ENCODE peak calls at places on chromosomes 11 and 22, in seven cellular contexts. P is transverse colon, O is HCT116, T is A549, S is tibial nerve, A is fibroblast of lung, H is mammary epithelial cell. Y is an unnamed sample. For H3K4me1, the result is how much of the 10 kb centered on the place peaks cover.

GRCh38 chr22:39913886-39914285 is 13.0 kb downstream of the GRAP2 start:
- DNase-seq in P (no peak), O (no peak), T (no peak), S (no peak), A (no peak), H (no peak), Y (no peak)

GRCh38 chr22:40721266-40721665 is 42.0 kb downstream of the MCHR1 start:
- DNase-seq in P (no peak), O (no peak), T (peak), S (no peak), A (peak), H (peak), Y (no peak)

GRCh38 chr11:76217653-76218160 is 11.4 kb upstream of the WNT11 start:
- DNase-seq in P (no peak), O (no peak), T (no peak), S (no peak), A (no peak), H (no peak), Y (no peak)

GRCh38 chr11:117473692-117474091 is 146.0 kb downstream of the CEP164 start:
- DNase-seq in P (no peak), O (no peak), T (no peak), S (no peak), A (no peak), H (peak), Y (no peak)

GRCh38 chr11:39304586-39304985 is 2154.9 kb downstream of the LRRC4C start:
- DNase-seq in P (no peak), O (no peak), T (no peak), S (no peak), A (no peak), H (no peak), Y (no peak)

GRCh38 chr11:115760528-115760837 is 256.3 kb upstream of the CADM1 start:
- DNase-seq in P (no peak), O (no peak), T (no peak), S (no peak), A (peak), H (no peak), Y (no peak)

GRCh38 chr11:120344302-120345004 is 8.2 kb downstream of the ARHGEF12 start:
- DNase-seq in P (peak), O (peak), T (no peak), S (no peak), A (peak), H (peak), Y (no peak)

GRCh38 chr22:44407404-44408226 is 90.4 kb downstream of the RTL6 start:
- DNase-seq in P (no peak), O (no peak), T (no peak), S (no peak), A (no peak), H (no peak), Y (no peak)

GRCh38 chr11:131762346-131763110 is 392.1 kb downstream of the NTM start:
- DNase-seq in P (no peak), O (no peak), T (no peak), S (no peak), A (no peak), H (no peak), Y (no peak)

GRCh38 chr11:77278595-77279506 is 22.6 kb downstream of the GDPD4 start:
- DNase-seq in P (no peak), O (no peak), T (no peak), S (no peak), A (no peak), H (peak), Y (no peak)

GRCh38 chr11:68643576-68643975 is 40.8 kb upstream of the GAL start:
- DNase-seq in P (no peak), O (peak), T (peak), S (no peak), A (peak), H (no peak), Y (no peak)

GRCh38 chr22:23862103-23862502 is 4.4 kb downstream of the SLC2A11 start:
- DNase-seq in P (no peak), O (peak), T (peak), S (no peak), A (peak), H (peak), Y (peak)

GRCh38 chr22:38097557-38098409 is 12.7 kb downstream of the BAIAP2L2 start:
- DNase-seq in P (no peak), O (peak), T (no peak), S (no peak), A (peak), H (no peak), Y (no peak)

GRCh38 chr11:9740202-9740881 is 76.5 kb downstream of the SWAP70 start:
- DNase-seq in P (peak), O (no peak), T (peak), S (no peak), A (no peak), H (no peak), Y (no peak)

GRCh38 chr11:107816028-107816427 is 42.6 kb downstream of the SLC35F2 start:
- DNase-seq in P (no peak), O (no peak), T (no peak), S (no peak), A (no peak), H (no peak), Y (no peak)

GRCh38 chr11:19725379-19726079 is 12.9 kb downstream of the NAV2 start:
- DNase-seq in P (no peak), O (no peak), T (no peak), S (no peak), A (no peak), H (no peak), Y (no peak)

GRCh38 chr11:44797886-44798683 is 71.3 kb downstream of the TSPAN18 start:
- DNase-seq in P (no peak), O (no peak), T (no peak), S (no peak), A (peak), H (no peak), Y (no peak)

GRCh38 chr11:16792426-16792825 is 54.0 kb downstream of the C11orf58 start:
- DNase-seq in P (no peak), O (no peak), T (no peak), S (no peak), A (no peak), H (no peak), Y (no peak)

GRCh38 chr11:33320814-33321330 is 63.7 kb downstream of the HIPK3 start:
- DNase-seq in P (no peak), O (no peak), T (no peak), S (no peak), A (no peak), H (no peak), Y (no peak)
- H3K4me1 ChIP-seq in P (under half), O (under half), T (under half), S (half or more), A (under half), H (under half), Y (under half)

DNA sequence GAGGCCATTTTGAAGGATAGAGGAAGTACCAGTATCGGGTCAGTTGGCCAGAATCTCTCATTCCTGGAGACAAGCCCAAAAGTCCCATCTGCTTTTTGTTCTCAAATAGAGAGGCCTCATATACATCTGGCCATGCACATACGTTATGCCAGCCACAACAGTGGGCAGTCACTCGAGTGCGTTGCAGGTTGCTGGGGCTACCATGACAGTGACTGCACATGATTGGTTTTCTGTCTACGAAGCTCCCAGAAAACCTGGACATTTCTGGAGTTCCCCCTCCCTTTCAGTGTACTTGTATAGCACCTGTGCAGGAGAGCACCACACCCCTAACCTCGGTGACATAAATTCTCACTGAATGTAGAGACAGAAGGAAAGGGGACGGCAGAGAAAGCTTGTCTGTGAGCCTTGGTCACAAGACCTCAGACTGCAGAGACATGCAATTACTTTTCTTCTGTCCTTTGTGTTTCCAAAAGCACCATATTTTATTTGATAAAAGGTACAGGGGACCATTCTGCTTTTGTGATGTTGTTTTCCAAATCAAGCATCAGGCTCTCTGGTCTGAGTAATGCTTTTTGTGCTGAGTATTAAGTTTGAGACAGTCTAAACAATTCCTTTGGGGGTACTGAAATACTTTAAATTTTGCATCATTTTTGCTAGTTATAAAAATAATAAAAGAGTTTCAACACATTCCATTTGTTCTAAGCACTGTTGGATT is 62.0 kb downstream of the C22orf31 start:
- DNase-seq in P (no peak), O (no peak), T (no peak), S (no peak), A (no peak), H (no peak), Y (peak)
- H3K4me3 ChIP-seq in P (no peak), O (no peak), T (no peak), S (no peak), A (no peak), H (no peak), Y (no peak)

DNA sequence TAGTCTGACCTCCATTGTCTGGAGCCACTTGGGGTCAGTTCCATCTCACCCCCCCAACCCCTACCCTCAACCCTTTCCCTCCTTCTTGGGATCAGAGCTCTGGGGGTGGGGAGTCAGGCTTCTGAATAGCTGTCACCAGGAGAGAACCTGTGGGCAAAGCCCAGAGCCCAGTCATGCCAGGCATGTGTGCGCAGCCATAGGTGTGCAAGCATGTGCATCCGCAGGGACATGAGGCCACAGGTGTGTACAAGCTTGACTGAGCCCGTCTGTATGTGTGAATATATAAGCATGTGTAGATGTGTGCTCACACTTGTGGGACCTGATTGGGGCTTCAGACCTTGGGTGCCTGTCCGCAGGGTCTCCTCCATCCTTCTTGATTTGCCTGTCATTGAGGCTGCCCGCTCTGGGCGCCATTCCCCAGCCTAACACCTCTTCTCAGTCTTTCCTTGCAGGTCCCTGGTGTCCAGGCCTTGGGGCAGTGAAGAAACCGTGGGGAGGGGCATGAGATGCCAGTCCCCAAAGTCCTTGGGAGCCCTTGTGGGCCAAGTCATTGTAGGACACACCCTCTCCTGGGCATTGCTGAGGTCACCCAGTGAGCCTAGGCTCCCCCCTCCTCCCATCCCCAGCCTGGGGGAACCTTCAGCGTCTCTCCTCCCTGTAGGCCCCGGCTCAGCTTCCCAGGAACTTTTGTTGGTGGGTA is 9.0 kb downstream of the ATG16L2 start:
- DNase-seq in P (no peak), O (no peak), T (no peak), S (no peak), A (no peak), H (no peak), Y (no peak)
- H3K27ac ChIP-seq in P (no peak), O (no peak), T (no peak), S (peak), A (no peak), H (no peak), Y (no peak)

GRCh38 chr11:62501432-62501891 is 45.1 kb downstream of the AHNAK start:
- DNase-seq in P (no peak), O (no peak), T (no peak), S (peak), A (peak), H (no peak), Y (no peak)
- H3K4me1 ChIP-seq in P (half or more), O (under half), T (half or more), S (half or more), A (under half), H (under half), Y (half or more)

DNA sequence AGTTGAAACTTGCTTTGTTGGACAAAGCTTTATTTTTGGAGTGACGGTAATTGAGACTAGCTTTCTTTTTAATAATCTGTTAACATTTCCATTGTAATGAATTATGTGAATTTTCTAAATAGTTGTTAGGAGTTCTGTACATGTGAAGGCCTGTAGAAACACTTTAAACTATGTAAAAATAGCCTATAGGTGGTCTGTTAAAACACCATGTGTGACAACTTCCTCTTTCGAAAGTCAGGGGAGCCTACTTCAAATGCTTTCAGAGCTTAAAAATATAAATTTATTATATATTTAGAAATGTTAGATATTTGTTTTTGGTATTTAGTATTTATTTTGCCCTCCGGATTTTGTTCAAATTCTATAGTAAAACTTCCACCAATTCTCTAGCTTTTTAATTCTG is 28.7 kb downstream of the DDIAS start:
- DNase-seq in P (no peak), O (no peak), T (no peak), S (no peak), A (no peak), H (no peak), Y (no peak)
- H3K4me3 ChIP-seq in P (no peak), O (no peak), T (no peak), S (no peak), A (no peak), H (no peak), Y (no peak)

DNA sequence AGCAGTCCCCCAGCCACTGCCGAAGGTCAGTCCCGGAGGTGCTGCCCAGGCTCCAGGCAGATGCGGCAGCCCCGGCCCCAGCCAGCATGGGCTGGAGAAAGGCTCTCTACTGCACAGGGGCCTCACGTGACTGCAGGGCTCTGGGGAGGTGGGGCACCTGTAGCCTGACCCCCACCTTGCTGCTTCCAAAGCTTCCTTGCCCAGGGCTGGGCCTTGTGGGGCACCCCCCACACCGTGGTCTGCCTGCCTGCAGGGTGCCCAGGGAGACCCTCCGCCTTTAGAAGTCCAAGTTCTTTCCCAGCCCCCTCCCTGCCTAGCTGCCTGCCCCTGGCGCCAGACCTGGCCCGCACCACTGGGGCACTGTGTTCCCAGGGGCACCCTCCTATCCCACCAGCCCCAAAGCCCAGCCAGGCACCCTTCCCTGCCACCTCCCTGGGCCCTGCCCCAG is 28.4 kb upstream of the TXNRD2 start:
- DNase-seq in P (no peak), O (no peak), T (no peak), S (no peak), A (no peak), H (no peak), Y (no peak)
- H3K27ac ChIP-seq in P (no peak), O (no peak), T (no peak), S (peak), A (no peak), H (no peak), Y (no peak)

GRCh38 chr22:46727813-46728364 is 10.2 kb downstream of the CERK start:
- DNase-seq in P (no peak), O (no peak), T (no peak), S (no peak), A (no peak), H (no peak), Y (no peak)

GRCh38 chr22:46725096-46725495 is 13.0 kb downstream of the CERK start:
- DNase-seq in P (no peak), O (no peak), T (no peak), S (no peak), A (no peak), H (no peak), Y (no peak)

GRCh38 chr22:46726066-46726985 is 11.7 kb downstream of the CERK start:
- DNase-seq in P (no peak), O (no peak), T (no peak), S (no peak), A (no peak), H (no peak), Y (peak)

GRCh38 chr22:46728470-46728869 is 9.6 kb downstream of the CERK start:
- DNase-seq in P (no peak), O (no peak), T (no peak), S (no peak), A (no peak), H (no peak), Y (no peak)

DNA sequence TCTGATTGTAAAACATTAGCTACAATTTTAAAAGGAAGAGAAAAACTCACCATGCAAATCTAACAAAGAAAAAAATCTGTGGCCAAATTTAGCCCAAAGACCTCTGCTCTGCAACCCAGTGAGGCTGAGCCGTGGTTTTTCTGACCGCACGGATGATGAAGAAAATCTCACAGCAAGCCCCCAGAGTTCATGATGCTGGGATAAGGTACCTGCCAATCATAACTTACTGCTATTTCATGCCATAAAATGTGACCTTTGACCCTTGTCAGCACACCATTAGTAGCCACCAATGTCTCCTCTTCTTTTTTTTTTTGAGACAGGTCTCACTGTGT is 11.1 kb downstream of the CERK start:
- DNase-seq in P (no peak), O (no peak), T (no peak), S (no peak), A (no peak), H (no peak), Y (no peak)
- H3K4me1 ChIP-seq in P (under half), O (under half), T (under half), S (under half), A (under half), H (under half), Y (under half)

GRCh38 chr11:71245601-71246391 is 6.6 kb downstream of the SHANK2 start:
- DNase-seq in P (no peak), O (no peak), T (no peak), S (no peak), A (no peak), H (no peak), Y (no peak)
- H3K4me3 ChIP-seq in P (no peak), O (no peak), T (no peak), S (no peak), A (no peak), H (no peak), Y (no peak)

GRCh38 chr11:128324051-128324481 is 263.3 kb downstream of the ETS1 start:
- DNase-seq in P (no peak), O (no peak), T (no peak), S (no peak), A (no peak), H (no peak), Y (no peak)
- H3K27ac ChIP-seq in P (peak), O (no peak), T (no peak), S (no peak), A (no peak), H (no peak), Y (no peak)

Y was measured in SJSA1.